ENCODE peak calls at places on chromosomes 4 and X, in four cellular contexts. One of them, this sample, is unnamed.
A peak's percentile ranks its signal among the peaks of the same experiment; 100 is the strongest.

GRCh38 chr4:37299468-37299867 is 54.9 kb downstream of the NWD2 start:
- DNase-seq in activated naive CD8-positive, alpha-beta T cell treated with anti-CD3 and anti-CD28 coated beads for 36 hours: no peak
- DNase-seq in GM03348: no peak
- DNase-seq in activated naive CD4-positive, alpha-beta T cell treated with anti-CD3 and anti-CD28 coated beads for 36 hours: no peak
- DNase-seq in this sample: no peak

GRCh38 chr4:8747467-8747841 is 124.2 kb downstream of the HMX1 start:
- DNase-seq in activated naive CD8-positive, alpha-beta T cell treated with anti-CD3 and anti-CD28 coated beads for 36 hours: no peak
- DNase-seq in activated naive CD4-positive, alpha-beta T cell treated with anti-CD3 and anti-CD28 coated beads for 36 hours: no peak
- DNase-seq in GM03348: no peak
- DNase-seq in this sample: no peak

GRCh38 chr4:168654206-168655174 is 157.6 kb downstream of the PALLD start:
- DNase-seq in GM03348: no peak
- DNase-seq in activated naive CD8-positive, alpha-beta T cell treated with anti-CD3 and anti-CD28 coated beads for 36 hours: no peak
- DNase-seq in activated naive CD4-positive, alpha-beta T cell treated with anti-CD3 and anti-CD28 coated beads for 36 hours: no peak
- DNase-seq in this sample: no peak

GRCh38 chrX:151386838-151387459 is 10.1 kb upstream of the VMA21 start:
- DNase-seq in GM03348: no peak
- DNase-seq in activated naive CD4-positive, alpha-beta T cell treated with anti-CD3 and anti-CD28 coated beads for 36 hours: no peak
- DNase-seq in activated naive CD8-positive, alpha-beta T cell treated with anti-CD3 and anti-CD28 coated beads for 36 hours: no peak
- DNase-seq in this sample: no peak

GRCh38 chr4:122612540-122612939 is 8.3 kb downstream of the IL21 start:
- DNase-seq in GM03348: no peak
- DNase-seq in activated naive CD4-positive, alpha-beta T cell treated with anti-CD3 and anti-CD28 coated beads for 36 hours: no peak
- DNase-seq in activated naive CD8-positive, alpha-beta T cell treated with anti-CD3 and anti-CD28 coated beads for 36 hours: no peak
- DNase-seq in this sample: no peak

GRCh38 chr4:154618708-154619315 is 6.4 kb upstream of the FGG start:
- DNase-seq in GM03348: peak; percentile 47
- DNase-seq in activated naive CD4-positive, alpha-beta T cell treated with anti-CD3 and anti-CD28 coated beads for 36 hours: peak; percentile 77
- DNase-seq in activated naive CD8-positive, alpha-beta T cell treated with anti-CD3 and anti-CD28 coated beads for 36 hours: peak; percentile 46
- DNase-seq in this sample: peak; percentile 25

GRCh38 chr4:156312261-156312847 is 358.7 kb upstream of the CTSO start:
- DNase-seq in GM03348: no peak
- DNase-seq in activated naive CD4-positive, alpha-beta T cell treated with anti-CD3 and anti-CD28 coated beads for 36 hours: no peak
- DNase-seq in activated naive CD8-positive, alpha-beta T cell treated with anti-CD3 and anti-CD28 coated beads for 36 hours: no peak
- DNase-seq in this sample: no peak

GRCh38 chrX:150198776-150199175 is 164.3 kb upstream of the MAMLD1 start:
- DNase-seq in activated naive CD8-positive, alpha-beta T cell treated with anti-CD3 and anti-CD28 coated beads for 36 hours: no peak
- DNase-seq in activated naive CD4-positive, alpha-beta T cell treated with anti-CD3 and anti-CD28 coated beads for 36 hours: no peak
- DNase-seq in GM03348: no peak
- DNase-seq in this sample: no peak

GRCh38 chr4:119735136-119735770 is 106.6 kb upstream of the PDE5A start:
- DNase-seq in activated naive CD8-positive, alpha-beta T cell treated with anti-CD3 and anti-CD28 coated beads for 36 hours: no peak
- DNase-seq in activated naive CD4-positive, alpha-beta T cell treated with anti-CD3 and anti-CD28 coated beads for 36 hours: no peak
- DNase-seq in GM03348: peak; percentile 66
- DNase-seq in this sample: no peak

GRCh38 chr4:173264245-173264959 is 69.8 kb downstream of the HMGB2 start:
- DNase-seq in GM03348: peak; percentile 52
- DNase-seq in activated naive CD8-positive, alpha-beta T cell treated with anti-CD3 and anti-CD28 coated beads for 36 hours: no peak
- DNase-seq in activated naive CD4-positive, alpha-beta T cell treated with anti-CD3 and anti-CD28 coated beads for 36 hours: peak; percentile 57
- DNase-seq in this sample: no peak

GRCh38 chr4:8729408-8730149 is 137.0 kb downstream of the CPZ start:
- DNase-seq in activated naive CD4-positive, alpha-beta T cell treated with anti-CD3 and anti-CD28 coated beads for 36 hours: no peak
- DNase-seq in activated naive CD8-positive, alpha-beta T cell treated with anti-CD3 and anti-CD28 coated beads for 36 hours: no peak
- DNase-seq in GM03348: no peak
- DNase-seq in this sample: no peak

GRCh38 chr4:6938237-6938636 is 28.6 kb downstream of the TBC1D14 start:
- DNase-seq in activated naive CD4-positive, alpha-beta T cell treated with anti-CD3 and anti-CD28 coated beads for 36 hours: no peak
- DNase-seq in activated naive CD8-positive, alpha-beta T cell treated with anti-CD3 and anti-CD28 coated beads for 36 hours: no peak
- DNase-seq in GM03348: no peak
- DNase-seq in this sample: no peak

GRCh38 chr4:11039494-11040142 is 355.1 kb upstream of the CLNK start:
- DNase-seq in activated naive CD8-positive, alpha-beta T cell treated with anti-CD3 and anti-CD28 coated beads for 36 hours: no peak
- DNase-seq in activated naive CD4-positive, alpha-beta T cell treated with anti-CD3 and anti-CD28 coated beads for 36 hours: no peak
- DNase-seq in GM03348: no peak
- DNase-seq in this sample: no peak

GRCh38 chr4:91840359-91840758 is 463.4 kb upstream of the GRID2 start:
- DNase-seq in GM03348: no peak
- DNase-seq in activated naive CD4-positive, alpha-beta T cell treated with anti-CD3 and anti-CD28 coated beads for 36 hours: no peak
- DNase-seq in activated naive CD8-positive, alpha-beta T cell treated with anti-CD3 and anti-CD28 coated beads for 36 hours: no peak
- DNase-seq in this sample: no peak

GRCh38 chr4:1463088-1463926 is 57.1 kb upstream of the NKX1-1 start:
- DNase-seq in activated naive CD4-positive, alpha-beta T cell treated with anti-CD3 and anti-CD28 coated beads for 36 hours: no peak
- DNase-seq in activated naive CD8-positive, alpha-beta T cell treated with anti-CD3 and anti-CD28 coated beads for 36 hours: no peak
- DNase-seq in GM03348: peak; percentile 63
- DNase-seq in this sample: no peak

GRCh38 chr4:40317921-40318658 is 17.0 kb upstream of the CHRNA9 start:
- DNase-seq in activated naive CD4-positive, alpha-beta T cell treated with anti-CD3 and anti-CD28 coated beads for 36 hours: no peak
- DNase-seq in activated naive CD8-positive, alpha-beta T cell treated with anti-CD3 and anti-CD28 coated beads for 36 hours: no peak
- DNase-seq in GM03348: no peak
- DNase-seq in this sample: no peak

GRCh38 chr4:17128268-17128667 is 229.8 kb upstream of the LDB2 start:
- DNase-seq in activated naive CD4-positive, alpha-beta T cell treated with anti-CD3 and anti-CD28 coated beads for 36 hours: no peak
- DNase-seq in GM03348: peak; percentile 61
- DNase-seq in activated naive CD8-positive, alpha-beta T cell treated with anti-CD3 and anti-CD28 coated beads for 36 hours: no peak
- DNase-seq in this sample: no peak

GRCh38 chrX:120302434-120302833 is 8.8 kb downstream of the TMEM255A start:
- DNase-seq in GM03348: no peak
- DNase-seq in activated naive CD4-positive, alpha-beta T cell treated with anti-CD3 and anti-CD28 coated beads for 36 hours: peak; percentile 62
- DNase-seq in activated naive CD8-positive, alpha-beta T cell treated with anti-CD3 and anti-CD28 coated beads for 36 hours: peak; percentile 22
- DNase-seq in this sample: no peak

GRCh38 chrX:2692221-2693122 is 1.4 kb downstream of the CD99 start:
- DNase-seq in GM03348: peak; percentile 59
- DNase-seq in activated naive CD4-positive, alpha-beta T cell treated with anti-CD3 and anti-CD28 coated beads for 36 hours: peak; percentile 41
- DNase-seq in activated naive CD8-positive, alpha-beta T cell treated with anti-CD3 and anti-CD28 coated beads for 36 hours: no peak
- DNase-seq in this sample: no peak

GRCh38 chrX:1807301-1807731 is 192.5 kb downstream of the ASMT start:
- DNase-seq in activated naive CD8-positive, alpha-beta T cell treated with anti-CD3 and anti-CD28 coated beads for 36 hours: no peak
- DNase-seq in activated naive CD4-positive, alpha-beta T cell treated with anti-CD3 and anti-CD28 coated beads for 36 hours: no peak
- DNase-seq in GM03348: peak; percentile 48
- DNase-seq in this sample: no peak

GRCh38 chrX:153032397-153033118 is 23.7 kb upstream of the PNMA3 start:
- DNase-seq in GM03348: peak; percentile 81
- DNase-seq in activated naive CD4-positive, alpha-beta T cell treated with anti-CD3 and anti-CD28 coated beads for 36 hours: peak; percentile 73
- DNase-seq in activated naive CD8-positive, alpha-beta T cell treated with anti-CD3 and anti-CD28 coated beads for 36 hours: peak; percentile 63
- DNase-seq in this sample: peak; percentile 61